ENCODE peak calls at places on chromosomes 5 and 9, in six cellular contexts. Z is glomerular endothelial cell, K is GM04504, D is germinal center, V is GM13976, T is NCI-H524. I is an unnamed sample.

GRCh38 chr5:146079695-146080361 is 25.5 kb downstream of the PLAC8L1 start:
- DNase-seq in D (no peak), V (no peak), Z (no peak), T (no peak), K (no peak), I (no peak)

GRCh38 chr5:144189800-144190429 is 19.2 kb downstream of the KCTD16 start:
- DNase-seq in T (no peak), K (no peak), Z (peak; percentile 87), D (no peak), V (peak; percentile 40), I (peak; percentile 27)

GRCh38 chr5:132497488-132497997 is 7.0 kb upstream of the IRF1 start:
- DNase-seq in T (no peak), Z (peak; percentile 72), K (peak; percentile 90), V (no peak), D (no peak), I (peak; percentile 67)

GRCh38 chr9:81570083-81570482 is 119.3 kb downstream of the TLE1 start:
- DNase-seq in K (no peak), T (no peak), V (no peak), D (no peak), Z (no peak), I (no peak)

GRCh38 chr5:114387433-114387832 is 25.6 kb downstream of the KCNN2 start:
- DNase-seq in V (no peak), D (no peak), K (no peak), T (no peak), Z (no peak), I (no peak)

GRCh38 chr9:71306134-71306533 is 184.7 kb upstream of the TRPM3 start:
- DNase-seq in T (no peak), V (no peak), Z (no peak), D (no peak), K (no peak), I (no peak)

GRCh38 chr9:4301971-4302427 is 2.1 kb upstream of the GLIS3 start:
- DNase-seq in Z (no peak), K (peak; percentile 92), V (no peak), T (no peak), D (no peak), I (peak; percentile 24)

GRCh38 chr9:136053757-136054142 is 41.3 kb downstream of the NACC2 start:
- DNase-seq in D (no peak), V (no peak), T (no peak), Z (no peak), K (no peak), I (no peak)

GRCh38 chr5:97534166-97534565 is 351.1 kb upstream of the RIOK2 start:
- DNase-seq in V (peak; percentile 52), T (peak; percentile 48), Z (no peak), K (peak; percentile 65), D (peak; percentile 5), I (peak; percentile 36)

GRCh38 chr5:75049581-75050274 is 2.6 kb downstream of the GCNT4 start:
- DNase-seq in Z (no peak), V (peak; percentile 54), T (peak; percentile 46), D (peak; percentile 46), K (peak; percentile 28), I (peak; percentile 79)

GRCh38 chr5:112691758-112692157 is 45.9 kb upstream of the APC start:
- DNase-seq in Z (no peak), K (no peak), D (no peak), V (peak; percentile 12), T (no peak), I (peak; percentile 44)

GRCh38 chr5:106397700-106398099 is 1273.0 kb downstream of the EFNA5 start:
- DNase-seq in Z (peak; percentile 91), V (no peak), D (no peak), K (peak; percentile 82), T (no peak), I (no peak)

GRCh38 chr9:132260846-132261245 is 93.9 kb downstream of the SETX start:
- DNase-seq in Z (no peak), V (no peak), K (no peak), T (no peak), D (no peak), I (no peak)

GRCh38 chr5:65832603-65833228 is 93.7 kb upstream of the ERBIN start:
- DNase-seq in K (no peak), D (no peak), T (peak; percentile 70), V (no peak), Z (no peak), I (no peak)

GRCh38 chr9:33170464-33171156 is 3.5 kb upstream of the B4GALT1 start:
- DNase-seq in Z (no peak), K (no peak), V (no peak), D (no peak), T (peak; percentile 76), I (peak; percentile 57)

GRCh38 chr9:74494490-74494889 is 2.6 kb upstream of the RORB start:
- DNase-seq in K (no peak), V (no peak), Z (no peak), D (no peak), T (no peak), I (no peak)

GRCh38 chr9:127428348-127428747 is 4.2 kb downstream of the ZNF79 start:
- DNase-seq in K (no peak), D (no peak), Z (no peak), V (no peak), T (no peak), I (no peak)

GRCh38 chr9:115350548-115350947 is 232.6 kb upstream of the TNC start:
- DNase-seq in D (no peak), K (no peak), T (no peak), V (no peak), Z (no peak), I (no peak)

GRCh38 chr5:130479045-130479804 is 575.0 kb downstream of the CHSY3 start:
- DNase-seq in Z (no peak), T (peak; percentile 71), D (no peak), V (no peak), K (no peak), I (no peak)

GRCh38 chr9:91059713-91060112 is 258.1 kb downstream of the SYK start:
- DNase-seq in D (no peak), Z (no peak), V (no peak), K (no peak), T (no peak), I (no peak)

GRCh38 chr9:114953917-114954316 is 23.5 kb upstream of the TNFSF8 start:
- DNase-seq in K (peak; percentile 86), V (no peak), T (no peak), D (no peak), Z (no peak), I (peak; percentile 34)

GRCh38 chr9:73153793-73154227 is 2.1 kb downstream of the ANXA1 start:
- DNase-seq in K (no peak), D (no peak), Z (no peak), T (no peak), V (no peak), I (no peak)

GRCh38 chr5:43007246-43007910 is 32.7 kb downstream of the ANXA2R start:
- DNase-seq in V (peak; percentile 74), K (peak; percentile 79), D (peak; percentile 76), Z (no peak), T (peak; percentile 95), I (peak; percentile 90)

GRCh38 chr5:173477320-173478055 is 139.0 kb downstream of the BOD1 start:
- DNase-seq in T (no peak), K (no peak), Z (no peak), D (no peak), V (no peak), I (no peak)

GRCh38 chr9:133990366-133991210 is 1.5 kb downstream of the VAV2 start:
- DNase-seq in D (no peak), T (peak; percentile 37), V (no peak), Z (peak; percentile 18), K (peak; percentile 57), I (peak; percentile 73)

GRCh38 chr5:3853366-3853765 is 257.7 kb downstream of the IRX1 start:
- DNase-seq in D (no peak), V (no peak), Z (no peak), T (no peak), K (no peak), I (no peak)

GRCh38 chr9:91727972-91728371 is 222.1 kb downstream of the ROR2 start:
- DNase-seq in K (no peak), V (no peak), T (no peak), Z (no peak), D (no peak), I (no peak)

GRCh38 chr9:114141553-114142548 is 13.5 kb upstream of the COL27A1 start:
- DNase-seq in T (peak; percentile 94), V (no peak), Z (no peak), K (no peak), D (no peak), I (no peak)

GRCh38 chr5:169827769-169828168 is 152.5 kb downstream of the INSYN2B start:
- DNase-seq in V (no peak), K (no peak), D (no peak), T (no peak), Z (no peak), I (no peak)

GRCh38 chr9:127982912-127983311 is 2.1 kb upstream of the EEIG1 start:
- DNase-seq in D (no peak), V (no peak), K (no peak), Z (no peak), T (no peak), I (no peak)

GRCh38 chr5:168467755-168468280 is 18.5 kb upstream of the RARS1 start:
- DNase-seq in V (no peak), D (no peak), T (peak; percentile 94), K (no peak), Z (no peak), I (no peak)

GRCh38 chr5:75568202-75568601 is 43.1 kb upstream of the ANKDD1B start:
- DNase-seq in V (no peak), D (no peak), T (no peak), Z (no peak), K (no peak), I (no peak)

GRCh38 chr5:5316333-5316732 is 106.1 kb upstream of the ICE1 start:
- DNase-seq in Z (no peak), D (no peak), K (no peak), T (no peak), V (no peak), I (no peak)

GRCh38 chr9:129237195-129237611 is 59.1 kb upstream of the IER5L start:
- DNase-seq in Z (no peak), D (no peak), K (peak; percentile 7), V (no peak), T (no peak), I (no peak)

GRCh38 chr9:126734877-126735276 is 70.0 kb upstream of the ZBTB43 start:
- DNase-seq in T (no peak), K (no peak), Z (no peak), D (no peak), V (no peak), I (no peak)

GRCh38 chr5:134113572-134113907 is 941 bp upstream of the TCF7 start:
- DNase-seq in K (no peak), D (no peak), Z (no peak), V (no peak), T (no peak), I (no peak)

GRCh38 chr9:116137581-116137980 is 16.0 kb upstream of the PAPPA start:
- DNase-seq in K (no peak), D (no peak), V (no peak), T (no peak), Z (no peak), I (no peak)

GRCh38 chr5:86546582-86546981 is 71.2 kb upstream of the COX7C start:
- DNase-seq in T (no peak), V (no peak), K (no peak), Z (no peak), D (no peak), I (no peak)

GRCh38 chr5:759781-760362 is 24.7 kb downstream of the ZDHHC11B start:
- DNase-seq in T (no peak), D (no peak), Z (no peak), K (no peak), V (peak; percentile 33), I (peak; percentile 20)

GRCh38 chr5:14199902-14200301 is 56.8 kb downstream of the TRIO start:
- DNase-seq in D (no peak), T (peak; percentile 75), V (no peak), Z (no peak), K (no peak), I (no peak)

I was measured in colonic mucosa.